ENCODE peak calls at places on chromosomes 1 and 21, in nine cellular contexts. T is HCT116, J is WTC11, Y is A549, S is GM12878, K is endothelial cell of umbilical vein, Q is SK-N-SH, V is HepG2, D is H1. C is an unnamed sample.

GRCh38 chr21:29366532-29366931 is 67.8 kb downstream of the BACH1 start:
- DNase-seq in T (no peak), J (no peak), Y (no peak), S (no peak), K (no peak), Q (no peak), V (no peak), D (no peak), C (no peak)

GRCh38 chr1:28170036-28170596 is 6.4 kb downstream of the PTAFR start:
- DNase-seq in T (no peak), J (no peak), Y (no peak), S (no peak), K (no peak), Q (no peak), V (peak), D (no peak), C (no peak)

GRCh38 chr1:118123436-118123835 is 61.6 kb downstream of the SPAG17 start:
- DNase-seq in T (no peak), J (no peak), Y (no peak), S (no peak), K (no peak), Q (no peak), V (no peak), D (no peak), C (no peak)

GRCh38 chr1:14182801-14183200 is 415.7 kb upstream of the KAZN start:
- DNase-seq in T (no peak), J (no peak), Y (no peak), S (no peak), K (no peak), Q (no peak), V (no peak), D (no peak), C (no peak)

GRCh38 chr1:65207317-65207716 is 59.3 kb downstream of the AK4 start:
- DNase-seq in T (no peak), J (no peak), Y (no peak), S (no peak), K (no peak), Q (no peak), V (no peak), D (no peak), C (peak)

GRCh38 chr1:212957546-212957945 is 7.2 kb downstream of the VASH2 start:
- DNase-seq in T (no peak), J (no peak), Y (no peak), S (no peak), K (no peak), Q (no peak), V (no peak), D (no peak), C (no peak)

GRCh38 chr1:42730988-42731387 is 9.0 kb downstream of the CLDN19 start:
- DNase-seq in T (peak), J (no peak), Y (no peak), S (no peak), K (no peak), Q (peak), V (no peak), D (peak), C (peak)

GRCh38 chr1:42966688-42967609 is 8.3 kb upstream of the SLC2A1 start:
- DNase-seq in T (peak), J (peak), Y (peak), S (no peak), K (peak), Q (no peak), V (peak), D (peak), C (peak)

GRCh38 chr1:197976368-197976767 is 59.2 kb downstream of the LHX9 start:
- DNase-seq in T (no peak), J (no peak), Y (no peak), S (no peak), K (no peak), Q (no peak), V (no peak), D (no peak), C (no peak)

GRCh38 chr1:153532161-153532560 is 3.6 kb downstream of the S100A6 start:
- DNase-seq in T (no peak), J (no peak), Y (no peak), S (no peak), K (peak), Q (no peak), V (no peak), D (no peak), C (peak)

GRCh38 chr1:42504535-42505128 is 41.5 kb downstream of the CCDC30 start:
- DNase-seq in T (no peak), J (no peak), Y (no peak), S (no peak), K (no peak), Q (no peak), V (no peak), D (no peak), C (no peak)

GRCh38 chr1:55428944-55429931 is 214.1 kb upstream of the USP24 start:
- DNase-seq in T (peak), J (no peak), Y (peak), S (no peak), K (peak), Q (peak), V (peak), D (no peak), C (no peak)

GRCh38 chr1:229694053-229694693 is 68.1 kb downstream of the URB2 start:
- DNase-seq in T (no peak), J (peak), Y (no peak), S (no peak), K (no peak), Q (peak), V (no peak), D (peak), C (peak)

GRCh38 chr21:29221259-29221744 is 77.4 kb upstream of the BACH1 start:
- DNase-seq in T (no peak), J (no peak), Y (no peak), S (no peak), K (no peak), Q (no peak), V (no peak), D (no peak), C (no peak)

GRCh38 chr1:154590756-154591155 is 17.2 kb downstream of the ADAR start:
- DNase-seq in T (no peak), J (no peak), Y (no peak), S (no peak), K (no peak), Q (no peak), V (no peak), D (no peak), C (no peak)

GRCh38 chr1:154586231-154586630 is 18.7 kb downstream of the CHRNB2 start:
- DNase-seq in T (no peak), J (no peak), Y (no peak), S (no peak), K (no peak), Q (no peak), V (no peak), D (no peak), C (no peak)

GRCh38 chr1:154591206-154591605 is 16.8 kb downstream of the ADAR start:
- DNase-seq in T (no peak), J (no peak), Y (no peak), S (no peak), K (no peak), Q (no peak), V (no peak), D (no peak), C (no peak)

GRCh38 chr1:154586641-154587040 is 19.1 kb downstream of the CHRNB2 start:
- DNase-seq in T (no peak), J (no peak), Y (no peak), S (no peak), K (no peak), Q (no peak), V (no peak), D (no peak), C (no peak)

DNA sequence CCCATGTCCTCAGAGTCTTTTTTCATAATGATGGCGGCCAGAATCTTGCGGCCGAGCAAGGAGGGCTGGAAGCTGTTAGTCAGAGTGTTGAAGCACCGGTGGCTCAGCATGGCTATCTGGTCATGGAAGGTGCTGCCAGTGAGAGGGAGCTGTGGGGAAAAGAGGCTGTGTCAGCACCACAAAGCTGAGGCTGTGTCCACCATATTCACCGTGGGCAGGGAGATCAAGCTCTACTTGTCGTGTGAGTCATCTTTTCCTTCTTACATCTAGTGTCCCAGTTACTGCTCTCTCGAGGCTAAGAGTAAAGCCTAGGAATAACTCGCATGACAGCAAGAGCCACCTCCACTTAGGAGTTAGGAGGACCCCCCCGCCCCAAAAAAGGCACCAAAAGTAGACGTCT is 18.2 kb downstream of the ADAR start:
- DNase-seq in T (no peak), J (no peak), Y (no peak), S (no peak), K (no peak), Q (no peak), V (no peak), D (no peak), C (no peak)
- TF ChIP-seq MAX in T (no peak), J (no peak), Y (no peak), S (no peak), K (no peak), Q (no peak), V (no peak), D (no peak), C (no peak)

GRCh38 chr1:41367102-41367537 is 5.9 kb downstream of the FOXO6 start:
- DNase-seq in T (no peak), J (no peak), Y (no peak), S (no peak), K (no peak), Q (no peak), V (no peak), D (no peak), C (no peak)

GRCh38 chr1:41366428-41367101 is 5.3 kb downstream of the FOXO6 start:
- DNase-seq in T (no peak), J (peak), Y (no peak), S (no peak), K (no peak), Q (peak), V (no peak), D (peak), C (peak)

GRCh38 chr1:41365320-41365633 is 4.0 kb downstream of the FOXO6 start:
- DNase-seq in T (no peak), J (no peak), Y (no peak), S (no peak), K (no peak), Q (no peak), V (no peak), D (no peak), C (no peak)

GRCh38 chr1:41364444-41365319 is 3.4 kb downstream of the FOXO6 start:
- DNase-seq in T (no peak), J (peak), Y (no peak), S (no peak), K (no peak), Q (no peak), V (no peak), D (no peak), C (no peak)

GRCh38 chr1:41365772-41366427 is 4.7 kb downstream of the FOXO6 start:
- DNase-seq in T (no peak), J (peak), Y (no peak), S (peak), K (no peak), Q (no peak), V (no peak), D (no peak), C (peak)
- TF ChIP-seq MAX in T (no peak), J (peak), Y (no peak), S (no peak), K (no peak), Q (no peak), V (no peak), D (no peak), C (no peak)

GRCh38 chr21:33478182-33478581 is 1.6 kb downstream of the TMEM50B start:
- DNase-seq in T (no peak), J (no peak), Y (no peak), S (no peak), K (no peak), Q (no peak), V (no peak), D (no peak), C (no peak)
- TF ChIP-seq MAX in T (no peak), J (no peak), Y (no peak), S (no peak), K (no peak), Q (no peak), V (no peak), D (no peak), C (no peak)

GRCh38 chr1:199422206-199422605 is 605.3 kb upstream of the NR5A2 start:
- DNase-seq in T (peak), J (peak), Y (no peak), S (no peak), K (peak), Q (peak), V (no peak), D (peak), C (peak)
- TF ChIP-seq MAX in T (no peak), J (no peak), Y (no peak), S (no peak), K (no peak), Q (no peak), V (no peak), D (no peak), C (no peak)

C was measured in NB4.